ENCODE peak calls at places on chromosome 12, in ten cellular contexts. O is cardiac septum; T is NK-92 treated with Interleukin-12 subunit alpha and Interleukin-12 subunit beta, amount 100 ng/mL, for 24 hours; R is SW 1271; W is T-cell; A is activated gamma-delta T cell treated with Interleukin-2 at 50 U/mL for 16 hours; J is hypothalamus; I is KG1; M is frontal cortex; F is midbrain. B is an unnamed sample.

GRCh38 chr12:52246720-52247621 is 13.9 kb downstream of the KRT7 start:
- DNase-seq in O (peak), T (no peak), R (no peak), W (no peak), A (no peak), J (no peak), I (no peak), M (no peak), F (peak), B (no peak)

GRCh38 chr12:81021834-81022233 is 56.0 kb upstream of the ACSS3 start:
- DNase-seq in O (no peak), T (no peak), R (no peak), W (no peak), A (no peak), J (no peak), I (no peak), M (no peak), F (no peak), B (no peak)

GRCh38 chr12:6459004-6459337 is 7.1 kb downstream of the TAPBPL start:
- DNase-seq in O (no peak), T (no peak), R (no peak), W (no peak), A (no peak), J (no peak), I (no peak), M (no peak), F (no peak), B (no peak)

GRCh38 chr12:64670856-64671639 is 60.8 kb downstream of the RASSF3 start:
- DNase-seq in O (peak), T (no peak), R (peak), W (no peak), A (no peak), J (no peak), I (no peak), M (no peak), F (no peak), B (no peak)

GRCh38 chr12:3820122-3820521 is 53.1 kb downstream of the PARP11 start:
- DNase-seq in O (no peak), T (no peak), R (no peak), W (no peak), A (no peak), J (no peak), I (no peak), M (no peak), F (no peak), B (no peak)

GRCh38 chr12:6376079-6376941 is 947 bp upstream of the SCNN1A start:
- DNase-seq in O (peak), T (no peak), R (no peak), W (no peak), A (no peak), J (no peak), I (no peak), M (no peak), F (no peak), B (no peak)

GRCh38 chr12:51866324-51866723 is 17.8 kb upstream of the FIGNL2 start:
- DNase-seq in O (no peak), T (no peak), R (no peak), W (no peak), A (no peak), J (no peak), I (no peak), M (no peak), F (no peak), B (no peak)

GRCh38 chr12:62631531-62632520 is 165.2 kb downstream of the MON2 start:
- DNase-seq in O (peak), T (no peak), R (no peak), W (peak), A (peak), J (peak), I (no peak), M (peak), F (peak), B (no peak)

GRCh38 chr12:6364037-6364360 is 11.4 kb downstream of the SCNN1A start:
- DNase-seq in O (no peak), T (no peak), R (no peak), W (no peak), A (no peak), J (no peak), I (no peak), M (no peak), F (no peak), B (no peak)

GRCh38 chr12:2844786-2845185 is 10.0 kb upstream of the NRIP2 start:
- DNase-seq in O (no peak), T (no peak), R (no peak), W (no peak), A (no peak), J (no peak), I (no peak), M (no peak), F (no peak), B (no peak)

GRCh38 chr12:49189731-49190314 is 943 bp upstream of the TUBA1A start:
- DNase-seq in O (no peak), T (no peak), R (no peak), W (no peak), A (no peak), J (no peak), I (no peak), M (no peak), F (no peak), B (no peak)

GRCh38 chr12:117026343-117026742 is 72.9 kb downstream of the TESC start:
- DNase-seq in O (no peak), T (no peak), R (no peak), W (no peak), A (no peak), J (no peak), I (no peak), M (no peak), F (no peak), B (no peak)

GRCh38 chr12:104358353-104359003 is 54.9 kb downstream of the EID3 start:
- DNase-seq in O (no peak), T (peak), R (no peak), W (peak), A (peak), J (peak), I (peak), M (peak), F (peak), B (peak)

GRCh38 chr12:46725332-46725731 is 100.5 kb downstream of the SLC38A4 start:
- DNase-seq in O (no peak), T (no peak), R (no peak), W (no peak), A (no peak), J (no peak), I (no peak), M (no peak), F (no peak), B (no peak)

GRCh38 chr12:479161-479560 is 19.4 kb downstream of the B4GALNT3 start:
- DNase-seq in O (no peak), T (no peak), R (no peak), W (no peak), A (no peak), J (no peak), I (no peak), M (no peak), F (no peak), B (no peak)

GRCh38 chr12:121582583-121583333 is 1.9 kb upstream of the KDM2B start:
- DNase-seq in O (no peak), T (no peak), R (no peak), W (no peak), A (no peak), J (no peak), I (no peak), M (no peak), F (no peak), B (no peak)

GRCh38 chr12:58530421-58531067 is 389.8 kb downstream of the LRIG3 start:
- DNase-seq in O (no peak), T (no peak), R (no peak), W (no peak), A (no peak), J (no peak), I (no peak), M (no peak), F (no peak), B (no peak)

B was measured in NCI-H1930.